ENCODE peak calls at places on chromosomes 5 and 9, in six cellular contexts. One of them, this sample, is unnamed.

GRCh38 chr5:33370135-33370472 is 70.7 kb upstream of the TARS1 start:
- DNase-seq in cardiac fibroblast: peak
- DNase-seq in fibroblast of lung: peak
- DNase-seq in K562: no peak
- DNase-seq in cardiac muscle cell: peak
- DNase-seq in lower lobe of right lung: no peak
- DNase-seq in this sample: peak

GRCh38 chr9:83981126-83981871 is 694 bp downstream of the RMI1 start:
- DNase-seq in cardiac fibroblast: peak
- DNase-seq in fibroblast of lung: peak
- DNase-seq in K562: no peak
- DNase-seq in cardiac muscle cell: peak
- DNase-seq in lower lobe of right lung: no peak
- DNase-seq in this sample: no peak

GRCh38 chr5:135135530-135136201 is 101.6 kb upstream of the PITX1 start:
- DNase-seq in cardiac fibroblast: peak
- DNase-seq in fibroblast of lung: peak
- DNase-seq in K562: peak
- DNase-seq in cardiac muscle cell: peak
- DNase-seq in lower lobe of right lung: peak
- DNase-seq in this sample: peak

GRCh38 chr5:147068998-147069397 is 165.8 kb upstream of the STK32A start:
- DNase-seq in cardiac fibroblast: no peak
- DNase-seq in fibroblast of lung: no peak
- DNase-seq in K562: no peak
- DNase-seq in cardiac muscle cell: no peak
- DNase-seq in lower lobe of right lung: no peak
- DNase-seq in this sample: no peak

GRCh38 chr5:160291467-160291866 is 20.9 kb downstream of the CCNJL start:
- DNase-seq in cardiac fibroblast: no peak
- DNase-seq in fibroblast of lung: no peak
- DNase-seq in K562: no peak
- DNase-seq in cardiac muscle cell: no peak
- DNase-seq in lower lobe of right lung: no peak
- DNase-seq in this sample: no peak

GRCh38 chr5:65831276-65831675 is 95.1 kb upstream of the ERBIN start:
- DNase-seq in cardiac fibroblast: no peak
- DNase-seq in fibroblast of lung: no peak
- DNase-seq in K562: no peak
- DNase-seq in cardiac muscle cell: no peak
- DNase-seq in lower lobe of right lung: no peak
- DNase-seq in this sample: no peak

GRCh38 chr5:2569774-2570542 is 181.5 kb downstream of the IRX2 start:
- DNase-seq in cardiac fibroblast: no peak
- DNase-seq in fibroblast of lung: no peak
- DNase-seq in K562: no peak
- DNase-seq in cardiac muscle cell: no peak
- DNase-seq in lower lobe of right lung: no peak
- DNase-seq in this sample: no peak

GRCh38 chr9:114834386-114834785 is 28.5 kb upstream of the TNFSF15 start:
- DNase-seq in cardiac fibroblast: no peak
- DNase-seq in fibroblast of lung: peak
- DNase-seq in K562: no peak
- DNase-seq in cardiac muscle cell: no peak
- DNase-seq in lower lobe of right lung: no peak
- DNase-seq in this sample: no peak

GRCh38 chr9:87711857-87712800 is 13.8 kb upstream of the CTSL start:
- DNase-seq in cardiac fibroblast: peak
- DNase-seq in fibroblast of lung: peak
- DNase-seq in K562: no peak
- DNase-seq in cardiac muscle cell: peak
- DNase-seq in lower lobe of right lung: no peak
- DNase-seq in this sample: peak

GRCh38 chr9:134051319-134051718 is 16.5 kb downstream of the BRD3 start:
- DNase-seq in cardiac fibroblast: no peak
- DNase-seq in fibroblast of lung: no peak
- DNase-seq in K562: no peak
- DNase-seq in cardiac muscle cell: no peak
- DNase-seq in lower lobe of right lung: peak
- DNase-seq in this sample: no peak

GRCh38 chr9:134053941-134054761 is 13.7 kb downstream of the BRD3 start:
- DNase-seq in cardiac fibroblast: no peak
- DNase-seq in fibroblast of lung: no peak
- DNase-seq in K562: no peak
- DNase-seq in cardiac muscle cell: no peak
- DNase-seq in lower lobe of right lung: peak
- DNase-seq in this sample: no peak

GRCh38 chr9:134052491-134052890 is 15.3 kb downstream of the BRD3 start:
- DNase-seq in cardiac fibroblast: no peak
- DNase-seq in fibroblast of lung: no peak
- DNase-seq in K562: no peak
- DNase-seq in cardiac muscle cell: no peak
- DNase-seq in lower lobe of right lung: no peak
- DNase-seq in this sample: no peak

GRCh38 chr9:134053401-134053871 is 14.4 kb downstream of the BRD3 start:
- DNase-seq in cardiac fibroblast: no peak
- DNase-seq in fibroblast of lung: no peak
- DNase-seq in K562: no peak
- DNase-seq in cardiac muscle cell: no peak
- DNase-seq in lower lobe of right lung: peak
- DNase-seq in this sample: no peak

DNA sequence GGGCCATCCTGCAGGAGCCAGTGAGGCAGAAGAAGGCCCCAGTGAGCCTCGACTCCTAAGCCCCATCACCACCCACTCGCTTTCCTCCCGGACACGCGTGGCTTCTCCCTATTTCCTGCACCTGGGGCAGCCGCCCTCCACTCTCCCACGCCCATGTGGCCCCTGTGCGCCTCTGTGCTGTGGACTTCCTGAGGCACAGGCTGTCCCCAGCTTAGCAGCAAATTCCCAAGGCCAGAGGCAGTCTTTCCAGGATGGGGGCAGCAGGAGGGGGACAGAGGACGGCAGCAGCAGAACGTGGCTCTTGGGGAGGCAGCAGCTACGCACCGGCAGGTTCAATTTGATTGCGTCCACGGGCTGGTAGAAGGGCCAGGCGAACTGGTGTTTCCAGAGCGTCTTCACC is 14.9 kb downstream of the BRD3 start:
- DNase-seq in cardiac fibroblast: no peak
- DNase-seq in fibroblast of lung: no peak
- DNase-seq in K562: no peak
- DNase-seq in cardiac muscle cell: no peak
- DNase-seq in lower lobe of right lung: no peak
- DNase-seq in this sample: no peak
- H3K4me3 ChIP-seq in cardiac fibroblast: no peak
- H3K4me3 ChIP-seq in fibroblast of lung: no peak
- H3K4me3 ChIP-seq in K562: no peak
- H3K4me3 ChIP-seq in cardiac muscle cell: no peak
- H3K4me3 ChIP-seq in lower lobe of right lung: no peak
- H3K4me3 ChIP-seq in this sample: no peak

GRCh38 chr5:126868338-126868737 is 91.4 kb downstream of the LMNB1 start:
- DNase-seq in cardiac fibroblast: no peak
- DNase-seq in fibroblast of lung: no peak
- DNase-seq in K562: no peak
- DNase-seq in cardiac muscle cell: no peak
- DNase-seq in lower lobe of right lung: no peak
- DNase-seq in this sample: no peak
- H3K4me3 ChIP-seq in cardiac fibroblast: no peak
- H3K4me3 ChIP-seq in fibroblast of lung: no peak
- H3K4me3 ChIP-seq in K562: no peak
- H3K4me3 ChIP-seq in cardiac muscle cell: no peak
- H3K4me3 ChIP-seq in lower lobe of right lung: no peak
- H3K4me3 ChIP-seq in this sample: no peak

GRCh38 chr5:150209020-150209635 is 19.3 kb downstream of the SLC6A7 start:
- DNase-seq in cardiac fibroblast: peak
- DNase-seq in fibroblast of lung: peak
- DNase-seq in K562: no peak
- DNase-seq in cardiac muscle cell: peak
- DNase-seq in lower lobe of right lung: peak
- DNase-seq in this sample: no peak
- H3K4me3 ChIP-seq in cardiac fibroblast: no peak
- H3K4me3 ChIP-seq in fibroblast of lung: no peak
- H3K4me3 ChIP-seq in K562: no peak
- H3K4me3 ChIP-seq in cardiac muscle cell: no peak
- H3K4me3 ChIP-seq in lower lobe of right lung: peak
- H3K4me3 ChIP-seq in this sample: no peak

DNA sequence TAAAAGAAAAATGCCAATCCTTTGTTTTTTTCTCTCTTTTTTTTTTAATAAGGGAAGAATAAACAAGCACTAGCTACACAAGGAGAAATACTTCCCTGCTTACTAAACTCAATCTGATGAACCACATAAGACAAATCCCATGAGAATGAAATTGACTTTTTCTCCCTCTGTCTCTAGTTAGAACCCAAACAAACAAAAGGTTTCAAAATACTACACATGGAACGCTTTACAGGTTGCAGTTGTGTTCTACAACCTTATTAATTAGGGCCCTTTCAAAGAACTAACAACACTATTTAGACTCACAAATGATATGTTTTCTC is 124.5 kb downstream of the PDE4D start:
- DNase-seq in cardiac fibroblast: no peak
- DNase-seq in fibroblast of lung: no peak
- DNase-seq in K562: no peak
- DNase-seq in cardiac muscle cell: peak
- DNase-seq in lower lobe of right lung: no peak
- DNase-seq in this sample: no peak
- H3K4me3 ChIP-seq in cardiac fibroblast: peak
- H3K4me3 ChIP-seq in fibroblast of lung: peak
- H3K4me3 ChIP-seq in K562: no peak
- H3K4me3 ChIP-seq in cardiac muscle cell: peak
- H3K4me3 ChIP-seq in lower lobe of right lung: peak
- H3K4me3 ChIP-seq in this sample: peak

DNA sequence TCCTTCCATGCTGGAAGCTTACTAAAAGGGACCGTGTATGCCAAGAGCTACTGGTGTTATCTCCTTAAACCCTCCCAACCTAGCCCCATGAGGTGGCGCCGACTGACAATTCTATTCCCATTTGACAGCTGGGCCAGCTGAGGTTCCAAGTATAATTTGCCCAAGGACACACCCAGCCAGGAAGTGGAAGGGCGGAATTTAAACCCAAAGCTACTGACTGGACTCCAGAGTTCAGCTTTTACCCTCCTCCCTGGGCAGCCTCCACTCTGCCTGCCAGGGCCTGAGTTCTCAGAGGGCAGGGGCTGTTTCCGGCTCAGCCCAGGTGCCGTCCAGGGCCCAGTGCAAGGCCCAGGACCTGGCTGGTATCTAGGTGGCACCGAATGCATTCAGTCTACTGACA is 71.8 kb downstream of the C9orf50 start:
- DNase-seq in cardiac fibroblast: no peak
- DNase-seq in fibroblast of lung: peak
- DNase-seq in K562: no peak
- DNase-seq in cardiac muscle cell: no peak
- DNase-seq in lower lobe of right lung: no peak
- DNase-seq in this sample: no peak
- H3K4me3 ChIP-seq in cardiac fibroblast: no peak
- H3K4me3 ChIP-seq in fibroblast of lung: peak
- H3K4me3 ChIP-seq in K562: no peak
- H3K4me3 ChIP-seq in cardiac muscle cell: no peak
- H3K4me3 ChIP-seq in lower lobe of right lung: no peak
- H3K4me3 ChIP-seq in this sample: peak

GRCh38 chr5:78509145-78509865 is 139.3 kb downstream of the LHFPL2 start:
- DNase-seq in cardiac fibroblast: no peak
- DNase-seq in fibroblast of lung: no peak
- DNase-seq in K562: no peak
- DNase-seq in cardiac muscle cell: no peak
- DNase-seq in lower lobe of right lung: no peak
- DNase-seq in this sample: no peak
- H3K4me3 ChIP-seq in cardiac fibroblast: peak
- H3K4me3 ChIP-seq in fibroblast of lung: peak
- H3K4me3 ChIP-seq in K562: peak
- H3K4me3 ChIP-seq in cardiac muscle cell: peak
- H3K4me3 ChIP-seq in lower lobe of right lung: peak
- H3K4me3 ChIP-seq in this sample: peak

GRCh38 chr9:123090198-123090896 is 56.9 kb downstream of the GPR21 start:
- DNase-seq in cardiac fibroblast: peak
- DNase-seq in fibroblast of lung: no peak
- DNase-seq in K562: no peak
- DNase-seq in cardiac muscle cell: peak
- DNase-seq in lower lobe of right lung: no peak
- DNase-seq in this sample: no peak

GRCh38 chr9:123089790-123090189 is 56.3 kb downstream of the GPR21 start:
- DNase-seq in cardiac fibroblast: no peak
- DNase-seq in fibroblast of lung: no peak
- DNase-seq in K562: no peak
- DNase-seq in cardiac muscle cell: no peak
- DNase-seq in lower lobe of right lung: no peak
- DNase-seq in this sample: no peak

GRCh38 chr9:123091459-123091858 is 58.0 kb downstream of the GPR21 start:
- DNase-seq in cardiac fibroblast: no peak
- DNase-seq in fibroblast of lung: no peak
- DNase-seq in K562: no peak
- DNase-seq in cardiac muscle cell: no peak
- DNase-seq in lower lobe of right lung: no peak
- DNase-seq in this sample: no peak

GRCh38 chr9:123090956-123091355 is 57.5 kb downstream of the GPR21 start:
- DNase-seq in cardiac fibroblast: no peak
- DNase-seq in fibroblast of lung: no peak
- DNase-seq in K562: no peak
- DNase-seq in cardiac muscle cell: no peak
- DNase-seq in lower lobe of right lung: no peak
- DNase-seq in this sample: no peak

DNA sequence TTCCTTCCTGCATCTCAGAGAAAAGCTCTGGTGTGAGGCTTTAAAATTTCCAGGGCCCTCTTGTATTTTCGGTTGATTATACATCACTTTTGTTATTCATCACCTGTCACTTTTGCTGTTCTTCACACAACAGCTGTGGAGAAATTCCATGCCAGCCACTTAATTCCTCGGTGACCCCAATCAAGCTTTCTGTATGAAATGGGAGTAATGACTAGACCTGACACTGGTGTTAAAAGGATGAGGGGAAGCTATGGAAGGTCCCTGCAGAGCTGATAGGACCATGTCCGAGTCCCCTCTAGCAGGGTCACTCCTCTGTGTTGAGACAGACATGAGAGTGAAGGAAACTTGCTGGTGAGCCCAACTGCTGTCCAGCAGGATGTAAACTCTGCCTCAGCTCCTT is 59.7 kb downstream of the GPR21 start:
- DNase-seq in cardiac fibroblast: no peak
- DNase-seq in fibroblast of lung: no peak
- DNase-seq in K562: no peak
- DNase-seq in cardiac muscle cell: no peak
- DNase-seq in lower lobe of right lung: no peak
- DNase-seq in this sample: no peak
- H3K4me3 ChIP-seq in cardiac fibroblast: no peak
- H3K4me3 ChIP-seq in fibroblast of lung: no peak
- H3K4me3 ChIP-seq in K562: no peak
- H3K4me3 ChIP-seq in cardiac muscle cell: no peak
- H3K4me3 ChIP-seq in lower lobe of right lung: no peak
- H3K4me3 ChIP-seq in this sample: no peak